ENCODE peak calls at places on chromosome 5, in four cellular contexts. Z, W, A and I are unnamed samples. For H3K36me3 and H3K4me1, the result is how much of the 10 kb centered on the place peaks cover.

GRCh38 chr5:151378616-151379015 is 31.3 kb upstream of the SLC36A2 start:
- DNase-seq in Z (no peak), W (no peak), A (no peak), I (no peak)

GRCh38 chr5:51902512-51902911 is 519.3 kb downstream of the ISL1 start:
- DNase-seq in Z (no peak), W (no peak), A (no peak), I (no peak)

GRCh38 chr5:135398160-135398854 is 724 bp downstream of the MACROH2A1 start:
- DNase-seq in Z (no peak), W (no peak), A (peak), I (peak)

GRCh38 chr5:124639095-124639665 is 107.3 kb downstream of the ZNF608 start:
- DNase-seq in Z (no peak), W (no peak), A (peak), I (no peak)

GRCh38 chr5:154388842-154389241 is 57.0 kb upstream of the SAP30L start:
- DNase-seq in Z (no peak), W (no peak), A (no peak), I (no peak)

GRCh38 chr5:132661231-132662003 is 3.4 kb downstream of the IL13 start:
- DNase-seq in Z (no peak), W (no peak), A (no peak), I (no peak)

GRCh38 chr5:58885265-58885664 is 302.4 kb downstream of the RAB3C start:
- DNase-seq in Z (no peak), W (no peak), A (no peak), I (no peak)

GRCh38 chr5:96844476-96844990 is 31.8 kb upstream of the ERAP2 start:
- DNase-seq in Z (peak), W (no peak), A (no peak), I (peak)

GRCh38 chr5:34411470-34412346 is 244.4 kb upstream of the RAI14 start:
- DNase-seq in Z (peak), W (peak), A (peak), I (no peak)

GRCh38 chr5:56244676-56245075 is 11.5 kb upstream of the ANKRD55 start:
- DNase-seq in Z (no peak), W (no peak), A (no peak), I (no peak)

GRCh38 chr5:72363146-72363802 is 43.1 kb downstream of the PTCD2 start:
- DNase-seq in Z (peak), W (no peak), A (peak), I (peak)

DNA sequence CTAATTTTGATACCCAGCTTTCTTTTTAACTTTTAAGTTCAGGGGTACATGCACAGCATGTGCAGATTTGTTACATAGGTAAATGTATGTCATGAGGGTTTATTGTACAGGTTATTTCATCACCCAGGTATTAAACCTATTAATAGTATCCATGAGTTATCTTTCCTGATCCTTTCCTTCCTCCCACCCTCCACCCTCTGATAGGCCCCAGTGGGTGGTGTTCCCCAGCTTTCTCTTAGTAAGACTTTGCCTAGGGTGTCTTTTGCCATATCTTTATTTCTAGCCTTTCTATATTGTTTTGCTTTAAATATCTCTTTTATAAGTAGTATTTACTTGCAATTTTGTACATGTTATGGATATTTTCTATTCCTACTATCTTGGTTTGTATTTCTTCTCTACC is 243.7 kb downstream of the SGCD start:
- DNase-seq in Z (no peak), W (no peak), A (no peak), I (no peak)
- H3K36me3 ChIP-seq in Z (under half), W (under half), A (under half), I (under half)

GRCh38 chr5:112737472-112738179 is at the start of gene APC:
- DNase-seq in Z (peak), W (peak), A (peak), I (peak)

GRCh38 chr5:112735702-112736101 is 2.0 kb upstream of the APC start:
- DNase-seq in Z (peak), W (no peak), A (no peak), I (peak)

GRCh38 chr5:112734597-112734996 is 3.1 kb upstream of the APC start:
- DNase-seq in Z (no peak), W (no peak), A (no peak), I (no peak)

GRCh38 chr5:112738180-112738560 is 485 bp downstream of the APC start:
- DNase-seq in Z (no peak), W (no peak), A (peak), I (peak)

DNA sequence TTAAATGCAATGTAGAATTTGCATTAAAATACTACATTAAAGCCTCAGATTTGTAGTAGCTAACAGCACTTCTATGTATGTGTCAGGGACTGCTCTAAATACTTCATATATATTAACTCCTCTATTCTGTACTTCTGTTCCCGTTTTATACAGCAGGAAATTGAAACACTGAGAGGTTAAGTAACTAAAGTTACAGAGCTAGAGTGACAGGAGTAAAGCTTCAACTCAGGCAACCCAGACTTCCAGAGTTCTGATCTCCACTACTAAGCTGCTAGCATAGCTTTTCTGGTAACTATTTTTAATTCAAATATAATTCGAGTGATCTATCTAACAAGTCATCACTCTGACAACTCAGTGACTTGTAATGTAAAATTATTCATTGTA is 605 bp upstream of the APC start:
- DNase-seq in Z (no peak), W (no peak), A (no peak), I (peak)
- H3K4me3 ChIP-seq in Z (peak), W (peak), A (peak), I (peak)

DNA sequence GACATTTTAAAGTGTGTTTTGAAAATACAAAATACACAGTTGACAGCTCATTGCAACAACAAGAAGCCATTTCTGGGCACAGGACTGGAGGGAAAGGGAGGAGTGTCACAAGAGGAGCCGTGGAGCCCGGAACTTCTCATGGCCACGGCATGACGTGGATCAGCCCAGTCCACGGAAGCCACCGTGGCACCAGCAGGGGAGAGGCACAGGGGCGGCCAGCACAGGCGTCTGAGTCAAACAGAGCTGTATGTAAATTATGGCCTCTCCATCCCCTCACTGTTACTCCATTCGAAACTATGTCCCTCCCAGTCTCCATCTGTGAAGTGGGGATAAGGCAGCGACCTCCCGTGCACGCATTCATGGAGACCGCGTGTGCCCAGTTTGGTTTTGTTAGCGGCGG is 165.6 kb upstream of the IRX2 start:
- DNase-seq in Z (no peak), W (no peak), A (no peak), I (no peak)
- H3K4me1 ChIP-seq in Z (under half), W (under half), A (under half), I (under half)

DNA sequence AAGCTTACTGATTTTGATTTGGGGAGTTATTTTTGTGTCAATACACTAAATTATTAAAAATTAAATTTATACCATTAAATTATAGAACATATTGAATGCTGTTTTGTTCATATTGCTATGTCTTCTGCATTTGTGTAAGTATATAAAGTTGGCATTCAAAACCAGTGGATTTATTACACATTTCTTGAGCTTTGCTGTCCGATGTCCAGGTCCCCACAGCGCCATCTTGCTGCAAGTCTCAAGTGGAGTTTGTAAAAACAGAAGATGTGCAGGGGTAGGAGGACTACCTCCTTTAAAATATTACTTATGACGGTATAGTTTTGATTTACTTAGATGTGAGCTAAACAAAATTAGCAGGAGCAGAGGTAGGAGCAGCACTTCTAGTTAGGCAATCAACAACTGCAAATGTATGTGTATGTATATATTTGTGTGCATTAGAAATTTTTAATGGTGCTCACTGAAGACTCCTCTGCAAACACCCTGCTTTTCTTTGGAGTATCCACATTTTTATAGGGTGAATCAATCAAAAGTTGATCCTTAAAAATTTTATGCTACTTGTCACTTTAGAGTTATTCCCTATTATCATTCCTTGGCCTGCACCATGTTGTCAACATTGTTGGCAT is 37.4 kb downstream of the CPEB4 start:
- DNase-seq in Z (peak), W (peak), A (peak), I (peak)
- H3K36me3 ChIP-seq in Z (under half), W (under half), A (under half), I (under half)

GRCh38 chr5:41252036-41252435 is 38.7 kb upstream of the C6 start:
- DNase-seq in Z (peak), W (no peak), A (no peak), I (peak)
- H3K4me3 ChIP-seq in Z (no peak), W (no peak), A (no peak), I (no peak)

DNA sequence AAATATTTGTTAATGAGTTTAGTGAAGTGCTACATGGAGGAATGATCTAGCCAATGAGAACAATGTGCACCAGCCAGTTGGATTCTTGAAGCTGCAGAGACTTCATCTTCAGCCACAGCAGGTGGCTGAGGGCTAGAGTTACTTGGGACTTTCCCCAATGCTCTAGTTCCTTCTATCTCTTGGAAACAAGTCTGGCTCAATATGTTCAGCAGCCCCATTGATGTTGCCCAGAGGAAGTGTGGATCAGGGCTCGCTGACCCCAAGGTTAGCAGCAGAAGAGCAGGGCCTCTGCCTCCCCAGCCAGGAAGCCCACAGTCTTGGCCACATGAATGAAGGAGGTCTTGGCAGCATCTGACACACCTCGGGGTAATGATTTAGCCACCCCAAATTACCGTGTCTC is 117.5 kb downstream of the SLC1A3 start:
- DNase-seq in Z (no peak), W (no peak), A (no peak), I (no peak)
- H3K4me1 ChIP-seq in Z (under half), W (under half), A (under half), I (under half)

GRCh38 chr5:10264569-10264968 is 14.5 kb downstream of the CCT5 start:
- DNase-seq in Z (peak), W (no peak), A (no peak), I (peak)
- H3K36me3 ChIP-seq in Z (under half), W (under half), A (half or more), I (half or more)